ENCODE peak calls at places on chromosomes 12 and 14, in five cellular contexts. T is CD4-positive, alpha-beta T cell; H is HTR-8/SVneo; A is heart left ventricle; J is GM13977. S is an unnamed sample.

GRCh38 chr12:96196781-96197180 is 2.6 kb downstream of the ELK3 start:
- DNase-seq in T (no peak), J (no peak), H (no peak), A (no peak), S (no peak)

GRCh38 chr14:24857277-24857676 is 192.7 kb downstream of the STXBP6 start:
- DNase-seq in T (no peak), J (no peak), A (no peak), H (no peak), S (no peak)

GRCh38 chr14:33229269-33229924 is 290.7 kb downstream of the NPAS3 start:
- DNase-seq in J (no peak), A (no peak), H (no peak), T (no peak), S (no peak)

GRCh38 chr12:90987101-90987500 is 17.7 kb downstream of the EPYC start:
- DNase-seq in J (no peak), A (no peak), T (no peak), H (no peak), S (no peak)

GRCh38 chr14:52352546-52352945 is 38.4 kb downstream of the PTGER2 start:
- DNase-seq in A (no peak), J (no peak), H (no peak), T (no peak), S (no peak)

GRCh38 chr12:119659289-119659897 is 8.5 kb upstream of the PRKAB1 start:
- DNase-seq in J (peak; percentile 67), A (no peak), T (peak; percentile 27), H (peak; percentile 33), S (no peak)

GRCh38 chr12:3437986-3438385 is 53.0 kb upstream of the PRMT8 start:
- DNase-seq in T (no peak), J (no peak), H (no peak), A (no peak), S (no peak)

GRCh38 chr12:1728824-1729223 is 38.0 kb downstream of the ADIPOR2 start:
- DNase-seq in T (no peak), H (no peak), J (no peak), A (no peak), S (no peak)

GRCh38 chr12:11431486-11431885 is 36.1 kb upstream of the PRB2 start:
- DNase-seq in H (no peak), A (no peak), T (no peak), J (no peak), S (no peak)

GRCh38 chr12:2668816-2669215 is 126.0 kb upstream of the FKBP4 start:
- DNase-seq in H (no peak), T (no peak), J (no peak), A (no peak), S (no peak)

GRCh38 chr14:80108430-80108829 is 102.9 kb downstream of the DIO2 start:
- DNase-seq in J (no peak), T (no peak), H (no peak), A (no peak), S (no peak)

GRCh38 chr12:51814311-51815088 is 34.0 kb downstream of the FIGNL2 start:
- DNase-seq in J (peak; percentile 88), T (peak; percentile 36), A (peak; percentile 85), H (peak; percentile 73), S (peak; percentile 81)

GRCh38 chr12:16972923-16973770 is 367.2 kb upstream of the LMO3 start:
- DNase-seq in A (no peak), T (no peak), J (no peak), H (no peak), S (no peak)

GRCh38 chr14:102516531-102517411 is 7.2 kb upstream of the ANKRD9 start:
- DNase-seq in A (peak; percentile 70), J (peak; percentile 90), T (peak; percentile 35), H (peak; percentile 68), S (peak; percentile 57)

GRCh38 chr14:24662753-24663152 is 28.8 kb upstream of the GZMB start:
- DNase-seq in A (no peak), T (no peak), H (no peak), J (no peak), S (no peak)

GRCh38 chr14:95679148-95679547 is 7.1 kb upstream of the TCL1B start:
- DNase-seq in H (no peak), T (no peak), A (no peak), J (no peak), S (no peak)

GRCh38 chr12:40375076-40375475 is 150.3 kb downstream of the LRRK2 start:
- DNase-seq in H (no peak), A (no peak), T (no peak), J (no peak), S (no peak)

GRCh38 chr12:31263661-31264060 is 62.3 kb downstream of the SINHCAF start:
- DNase-seq in A (no peak), T (no peak), J (no peak), H (no peak), S (no peak)

GRCh38 chr12:6792522-6793201 is 3.3 kb downstream of the CD4 start:
- DNase-seq in H (no peak), T (no peak), A (peak; percentile 61), J (no peak), S (peak; percentile 38)

GRCh38 chr12:109775172-109775881 is 57.9 kb downstream of the TRPV4 start:
- DNase-seq in A (peak; percentile 77), H (peak; percentile 87), T (peak; percentile 62), J (peak; percentile 82), S (peak; percentile 73)

GRCh38 chr12:121804417-121805111 is 755 bp downstream of the SETD1B start:
- DNase-seq in A (no peak), H (no peak), J (peak; percentile 66), T (peak; percentile 64), S (peak; percentile 38)

GRCh38 chr12:51307655-51308593 is 16.1 kb downstream of the BIN2 start:
- DNase-seq in H (peak; percentile 34), T (no peak), J (no peak), A (no peak), S (no peak)

GRCh38 chr12:31339831-31340622 is 14.1 kb upstream of the SINHCAF start:
- DNase-seq in A (no peak), J (no peak), T (no peak), H (no peak), S (no peak)

GRCh38 chr12:121107681-121108080 is 25.0 kb upstream of the P2RX7 start:
- DNase-seq in J (no peak), H (no peak), A (no peak), T (no peak), S (no peak)

GRCh38 chr12:115320967-115321366 is 637.0 kb upstream of the TBX3 start:
- DNase-seq in A (peak; percentile 55), T (no peak), J (no peak), H (no peak), S (peak; percentile 37)

GRCh38 chr14:35533357-35534129 is 421 bp upstream of the INSM2 start:
- DNase-seq in J (peak; percentile 79), A (peak; percentile 53), H (peak; percentile 45), T (no peak), S (peak; percentile 49)

GRCh38 chr12:32365473-32366064 is 33.8 kb upstream of the FGD4 start:
- DNase-seq in A (peak; percentile 42), H (peak; percentile 37), J (peak; percentile 44), T (peak; percentile 8), S (peak; percentile 23)

GRCh38 chr14:73741386-73741875 is 27.2 kb upstream of the PNMA1 start:
- DNase-seq in H (peak; percentile 98), J (peak; percentile 76), T (peak; percentile 53), A (peak; percentile 85), S (peak; percentile 79)

GRCh38 chr12:89762498-89763170 is 54.0 kb upstream of the ATP2B1 start:
- DNase-seq in J (no peak), H (no peak), T (no peak), A (no peak), S (no peak)

GRCh38 chr12:47988073-47989022 is 15.9 kb downstream of the COL2A1 start:
- DNase-seq in T (no peak), J (no peak), H (no peak), A (no peak), S (no peak)

GRCh38 chr12:47221256-47222023 is 141.7 kb upstream of the AMIGO2 start:
- DNase-seq in H (no peak), A (no peak), T (no peak), J (no peak), S (no peak)